ENCODE peak calls at places on chromosomes 1 and 21, in seven cellular contexts. C is GM12878, Y is H1, S is GM12891, K is K562, W is SK-N-SH, M is HepG2. D is an unnamed sample.

GRCh38 chr1:159492575-159493323 is 43.1 kb downstream of the OR10J5 start:
- DNase-seq in S (no peak), M (no peak), W (no peak), Y (no peak), K (no peak), C (no peak), D (no peak)

GRCh38 chr1:91124989-91125417 is 103.2 kb upstream of the ZNF644 start:
- DNase-seq in W (no peak), K (no peak), M (no peak), Y (no peak), S (no peak), C (no peak), D (no peak)

GRCh38 chr1:154459044-154459443 is 43.0 kb upstream of the TDRD10 start:
- DNase-seq in S (no peak), W (no peak), M (no peak), C (no peak), Y (no peak), K (no peak), D (no peak)

GRCh38 chr1:100036718-100037664 is 67.2 kb downstream of the SLC35A3 start:
- DNase-seq in Y (no peak), W (peak; percentile 32), M (peak; percentile 48), S (no peak), K (no peak), C (no peak), D (no peak)

GRCh38 chr1:169586395-169587255 is at the start of gene F5:
- DNase-seq in Y (peak; percentile 76), S (peak; percentile 30), C (no peak), M (peak; percentile 92), K (peak; percentile 17), W (peak; percentile 58), D (peak; percentile 39)

GRCh38 chr1:55718758-55719671 is 503.9 kb upstream of the USP24 start:
- DNase-seq in S (no peak), K (no peak), M (peak; percentile 73), W (no peak), Y (peak; percentile 50), C (no peak), D (no peak)

GRCh38 chr1:222555992-222556615 is 8.2 kb upstream of the HHIPL2 start:
- DNase-seq in K (no peak), S (no peak), M (peak; percentile 39), C (no peak), W (no peak), Y (no peak), D (no peak)

GRCh38 chr1:167797005-167797404 is 75.2 kb downstream of the MPZL1 start:
- DNase-seq in W (no peak), M (no peak), C (no peak), Y (no peak), K (no peak), S (no peak), D (no peak)

GRCh38 chr1:14850563-14850962 is 252.1 kb downstream of the KAZN start:
- DNase-seq in C (no peak), S (no peak), Y (no peak), K (peak; percentile 36), M (no peak), W (no peak), D (no peak)

GRCh38 chr21:43574741-43575465 is 84.4 kb downstream of the HSF2BP start:
- DNase-seq in Y (no peak), S (no peak), W (no peak), C (no peak), M (no peak), K (no peak), D (no peak)

GRCh38 chr1:85313888-85314696 is 37.7 kb upstream of the BCL10 start:
- DNase-seq in K (no peak), M (no peak), Y (no peak), C (no peak), S (no peak), W (no peak), D (no peak)

GRCh38 chr1:101902199-101902598 is 94.5 kb downstream of the OLFM3 start:
- DNase-seq in M (no peak), Y (no peak), K (no peak), C (no peak), W (no peak), S (no peak), D (no peak)

GRCh38 chr1:232655041-232655745 is 25.3 kb upstream of the SIPA1L2 start:
- DNase-seq in K (no peak), W (no peak), M (no peak), S (no peak), Y (no peak), C (peak; percentile 26), D (no peak)

GRCh38 chr21:32410916-32411315 is 1.6 kb upstream of the EVA1C start:
- DNase-seq in C (no peak), K (no peak), W (no peak), S (no peak), M (no peak), Y (no peak), D (no peak)

GRCh38 chr1:8880068-8880676 is 1.7 kb upstream of the ENO1 start:
- DNase-seq in W (no peak), C (no peak), Y (no peak), K (peak; percentile 67), S (peak; percentile 39), M (peak; percentile 76), D (no peak)

GRCh38 chr1:35588197-35588910 is 15.2 kb downstream of the TFAP2E start:
- DNase-seq in Y (no peak), C (no peak), M (no peak), W (no peak), K (no peak), S (no peak), D (no peak)

GRCh38 chr1:216045400-216045799 is 377.8 kb downstream of the USH2A start:
- DNase-seq in W (no peak), Y (no peak), S (no peak), M (no peak), C (no peak), K (no peak), D (no peak)

GRCh38 chr1:233316473-233316872 is 11.1 kb upstream of the MAP3K21 start:
- DNase-seq in C (no peak), W (no peak), M (no peak), Y (no peak), K (no peak), S (no peak), D (no peak)

GRCh38 chr1:164557270-164557669 is 1.7 kb upstream of the PBX1 start:
- DNase-seq in Y (no peak), M (no peak), S (no peak), K (no peak), W (no peak), C (no peak), D (no peak)

GRCh38 chr1:53142226-53142853 is at the start of gene SLC1A7:
- DNase-seq in M (no peak), Y (no peak), C (no peak), S (no peak), K (no peak), W (no peak), D (no peak)

DNA sequence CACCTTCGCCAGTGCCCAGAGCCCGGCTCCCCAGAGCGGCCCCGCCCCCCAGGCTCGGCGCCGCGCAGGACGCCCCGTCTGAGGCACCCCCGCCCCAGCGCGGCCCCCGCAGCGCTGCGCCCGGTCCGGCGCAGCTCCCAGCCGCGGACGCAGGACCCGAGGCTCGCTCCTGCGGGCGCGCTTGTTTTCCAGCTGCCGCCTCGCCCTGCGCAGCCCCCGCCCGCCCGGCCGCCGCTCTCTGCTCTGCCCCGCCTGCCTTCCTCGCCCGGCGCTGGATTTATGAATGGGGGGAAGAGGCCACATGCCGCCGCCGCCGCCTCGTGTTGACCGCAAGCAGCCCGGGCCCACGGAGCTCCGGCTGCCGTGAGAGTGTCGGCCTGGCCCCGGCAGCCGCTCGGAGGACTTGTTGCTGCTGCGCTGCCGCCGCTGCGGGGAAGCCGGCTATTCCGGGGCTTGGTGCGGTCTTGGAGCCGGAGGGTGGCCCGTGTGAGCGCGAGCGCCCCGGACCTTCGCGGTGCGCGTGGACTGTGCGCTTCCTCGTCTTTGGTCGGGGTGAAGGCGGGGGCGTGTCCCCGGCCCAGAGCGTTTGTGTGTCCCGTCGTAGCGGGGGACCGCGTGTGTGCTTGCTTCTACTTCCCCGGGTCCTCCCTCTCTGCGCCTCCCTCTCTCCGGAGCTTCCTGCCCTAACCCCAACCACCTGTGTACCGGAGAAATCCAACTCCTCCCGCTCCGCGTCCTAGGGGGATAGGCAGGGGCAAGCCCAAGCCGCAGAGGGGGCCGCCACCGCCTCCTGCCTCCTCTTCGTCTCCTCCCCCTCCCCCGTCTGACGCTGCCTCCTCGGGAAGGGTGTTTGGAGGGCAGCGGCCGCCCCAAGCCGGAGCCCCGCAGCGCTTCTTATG is 739 bp downstream of the KCNC4 start:
- DNase-seq in Y (no peak), K (peak; percentile 86), C (no peak), S (peak; percentile 50), W (peak; percentile 80), M (no peak), D (peak; percentile 37)
- TF ChIP-seq POLR2AphosphoS5 in Y (no peak), K (no peak), C (no peak), S (no peak), W (no peak), M (no peak), D (no peak)

GRCh38 chr1:115475901-115476300 is 137.9 kb upstream of the NGF start:
- DNase-seq in C (no peak), K (no peak), S (no peak), Y (no peak), M (no peak), W (no peak), D (no peak)

GRCh38 chr1:115474166-115474565 is 136.1 kb upstream of the NGF start:
- DNase-seq in Y (no peak), M (no peak), S (no peak), W (no peak), C (no peak), K (no peak), D (no peak)

GRCh38 chr1:115476616-115477015 is 138.6 kb upstream of the NGF start:
- DNase-seq in M (peak; percentile 9), S (no peak), Y (no peak), W (no peak), C (no peak), K (no peak), D (no peak)

GRCh38 chr1:115477071-115477470 is 139.0 kb upstream of the NGF start:
- DNase-seq in C (no peak), M (no peak), W (no peak), Y (no peak), K (no peak), S (no peak), D (no peak)

GRCh38 chr1:115475252-115475651 is 137.2 kb upstream of the NGF start:
- DNase-seq in Y (no peak), W (no peak), S (no peak), M (no peak), K (no peak), C (no peak), D (no peak)
- TF ChIP-seq TAF1 in Y (no peak), W (no peak), S (no peak), M (no peak), K (no peak), C (no peak), D (no peak)

DNA sequence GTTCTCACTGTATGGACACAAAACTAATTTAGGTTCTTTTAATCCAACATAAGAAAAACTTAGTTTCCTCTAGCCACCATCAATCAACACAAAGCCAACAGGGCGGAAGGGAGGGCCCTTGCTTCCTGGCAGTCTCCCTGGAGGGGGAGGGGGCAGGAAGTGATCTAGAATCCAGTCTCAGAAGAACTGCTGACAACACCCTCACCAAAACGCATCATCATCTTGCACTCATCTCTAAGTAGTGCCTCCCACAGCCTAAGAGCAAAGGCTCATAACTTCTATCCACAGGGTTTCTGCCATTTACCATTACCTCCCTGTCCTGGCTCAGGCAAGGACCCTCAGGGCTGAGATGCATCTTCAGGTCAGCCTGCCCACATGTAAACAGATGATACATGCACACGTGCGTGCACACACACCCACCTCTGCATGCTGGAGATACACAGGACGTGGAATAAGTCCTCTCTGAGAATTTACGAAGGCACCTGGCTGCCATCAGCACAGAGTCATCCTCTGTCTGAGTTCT is 20.5 kb downstream of the HIVEP3 start:
- DNase-seq in K (peak; percentile 34), S (no peak), C (no peak), Y (no peak), M (no peak), W (no peak), D (no peak)
- TF ChIP-seq POLR2AphosphoS5 in K (no peak), S (no peak), C (no peak), Y (no peak), M (no peak), W (no peak), D (no peak)

GRCh38 chr1:103160281-103160680 is 52.0 kb upstream of the COL11A1 start:
- DNase-seq in M (no peak), S (no peak), W (no peak), C (no peak), K (no peak), Y (no peak), D (no peak)
- TF ChIP-seq TAF1 in M (no peak), S (no peak), W (no peak), C (no peak), K (no peak), Y (no peak), D (no peak)

D was measured in GM12892.